ENCODE peak calls at places on chromosomes 3 and 15, in ten cellular contexts. K is C1 segment of cervical spinal cord; D is activated T-cell treated with anti-CD3 and anti-CD28 coated beads, Interleukin-2, amount 50 U/mL, for 48 hours; X is MV-4-11; B is NCI-H524; H is stimulated activated CD4-positive, alpha-beta T cell treated with anti-CD3 and anti-CD28 coated beads, Interleukin-1b, Interleukin-23, amount 100 ng/mL, for 1 hour; J is kidney tubule cell; V is A673; R is AG08395; Z is memory B cell. C is an unnamed sample.
A peak's percentile ranks its signal among the peaks of the same experiment; 100 is the strongest.

GRCh38 chr3:4413467-4413866 is 53.6 kb downstream of the SUMF1 start:
- DNase-seq in Z (no peak), X (no peak), V (no peak), B (no peak), R (no peak), H (no peak), K (no peak), J (no peak), D (no peak), C (peak; percentile 8)

GRCh38 chr3:170809975-170810357 is 60.0 kb downstream of the RPL22L1 start:
- DNase-seq in Z (no peak), H (no peak), K (no peak), V (no peak), R (peak; percentile 44), D (no peak), X (no peak), B (no peak), J (peak; percentile 47), C (peak; percentile 68)

GRCh38 chr3:166052440-166052839 is 215.2 kb upstream of the BCHE start:
- DNase-seq in B (peak; percentile 16), K (no peak), Z (no peak), D (no peak), X (no peak), V (no peak), R (no peak), H (no peak), J (no peak), C (no peak)

GRCh38 chr15:62569460-62570404 is 404.6 kb upstream of the C2CD4B start:
- DNase-seq in Z (no peak), H (no peak), D (no peak), J (peak; percentile 79), K (no peak), X (peak; percentile 70), B (no peak), V (no peak), R (peak; percentile 86), C (peak; percentile 94)

GRCh38 chr15:90389513-90389912 is 1.5 kb downstream of the IQGAP1 start:
- DNase-seq in V (no peak), J (no peak), B (no peak), K (no peak), R (no peak), X (no peak), Z (no peak), H (no peak), D (no peak), C (no peak)

GRCh38 chr3:133845127-133845526 is 39.5 kb downstream of the SRPRB start:
- DNase-seq in V (no peak), Z (no peak), H (no peak), R (no peak), J (no peak), B (peak; percentile 96), D (no peak), K (no peak), X (no peak), C (no peak)

GRCh38 chr3:134445631-134446030 is 40.2 kb downstream of the ANAPC13 start:
- DNase-seq in J (peak; percentile 36), X (no peak), D (no peak), K (no peak), H (no peak), B (no peak), R (no peak), Z (no peak), V (peak; percentile 29), C (peak; percentile 81)

GRCh38 chr3:131535131-131535530 is 32.4 kb upstream of the MRPL3 start:
- DNase-seq in R (peak; percentile 73), H (no peak), V (no peak), D (no peak), K (no peak), Z (no peak), X (no peak), J (no peak), B (no peak), C (peak; percentile 85)

GRCh38 chr3:191020730-191021405 is 158.4 kb upstream of the GMNC start:
- DNase-seq in D (no peak), X (no peak), Z (no peak), K (no peak), R (no peak), V (no peak), B (no peak), J (no peak), H (no peak), C (peak; percentile 30)

GRCh38 chr15:40948706-40949473 is 4.4 kb upstream of the CHAC1 start:
- DNase-seq in X (no peak), K (no peak), Z (no peak), R (no peak), H (no peak), J (no peak), V (no peak), D (no peak), B (no peak), C (no peak)

GRCh38 chr3:73086071-73086494 is 24.6 kb downstream of the EBLN2 start:
- DNase-seq in R (peak; percentile 64), D (peak; percentile 62), K (no peak), B (peak; percentile 32), V (peak; percentile 47), J (peak; percentile 50), X (no peak), H (peak; percentile 13), Z (peak; percentile 37), C (peak; percentile 43)

GRCh38 chr15:39188930-39189329 is 391.9 kb upstream of the THBS1 start:
- DNase-seq in X (no peak), Z (no peak), B (no peak), V (no peak), J (peak; percentile 92), R (peak; percentile 71), D (no peak), K (no peak), H (no peak), C (peak; percentile 98)

GRCh38 chr3:184229424-184230080 is at the start of gene VWA5B2:
- DNase-seq in D (peak; percentile 72), K (no peak), V (peak; percentile 74), X (no peak), B (peak; percentile 85), J (peak; percentile 56), Z (peak; percentile 81), H (peak; percentile 40), R (peak; percentile 72), C (peak; percentile 8)

GRCh38 chr3:409011-409410 is 212.4 kb downstream of the CHL1 start:
- DNase-seq in K (no peak), H (no peak), D (no peak), Z (no peak), R (no peak), V (no peak), X (no peak), B (no peak), J (no peak), C (no peak)

GRCh38 chr3:126170073-126170916 is 10.1 kb downstream of the ALDH1L1 start:
- DNase-seq in X (no peak), V (peak; percentile 79), D (no peak), Z (no peak), R (no peak), H (no peak), J (peak; percentile 28), B (no peak), K (no peak), C (no peak)

GRCh38 chr15:31325976-31326728 is 483 bp upstream of the KLF13 start:
- DNase-seq in K (peak; percentile 96), X (peak; percentile 95), V (peak; percentile 97), J (peak; percentile 98), H (peak; percentile 99), B (peak; percentile 99), Z (peak; percentile 99), R (peak; percentile 99), D (peak; percentile 100), C (peak; percentile 97)

GRCh38 chr3:87175662-87176230 is 51.4 kb upstream of the CHMP2B start:
- DNase-seq in B (no peak), R (no peak), V (no peak), Z (no peak), J (no peak), H (no peak), K (no peak), D (no peak), X (no peak), C (no peak)

GRCh38 chr15:31265090-31265870 is 61.4 kb upstream of the KLF13 start:
- DNase-seq in D (peak; percentile 25), K (no peak), J (no peak), B (peak; percentile 67), X (no peak), Z (peak; percentile 20), V (no peak), R (no peak), H (no peak), C (no peak)

GRCh38 chr15:92586930-92587329 is 68.6 kb downstream of the FAM174B start:
- DNase-seq in B (no peak), X (no peak), J (no peak), V (no peak), H (no peak), R (no peak), D (no peak), Z (no peak), K (no peak), C (no peak)

GRCh38 chr3:77328631-77329030 is 288.7 kb downstream of the ROBO2 start:
- DNase-seq in R (peak; percentile 33), X (peak; percentile 47), B (no peak), K (no peak), D (no peak), H (no peak), J (no peak), Z (no peak), V (no peak), C (peak; percentile 73)